ENCODE peak calls at places on chromosomes 11 and 22, in seven cellular contexts. One of them, this sample, is unnamed.

GRCh38 chr22:50306753-50307749 is at the start of gene PLXNB2:
- DNase-seq in A172: no peak
- DNase-seq in activated T-cell treated with anti-CD3 and anti-CD28 coated beads, Interleukin-2, amount 50 U/mL, for 72 hours: peak; percentile 39
- DNase-seq in neural crest cell: peak; percentile 64
- DNase-seq in choroid plexus epithelial cell: peak; percentile 83
- DNase-seq in GM06990: peak; percentile 87
- DNase-seq in MM.1S: peak; percentile 79
- DNase-seq in this sample: no peak

GRCh38 chr11:540583-541432 is 3.5 kb downstream of the LRRC56 start:
- DNase-seq in neural crest cell: no peak
- DNase-seq in A172: no peak
- DNase-seq in activated T-cell treated with anti-CD3 and anti-CD28 coated beads, Interleukin-2, amount 50 U/mL, for 72 hours: no peak
- DNase-seq in GM06990: no peak
- DNase-seq in MM.1S: no peak
- DNase-seq in choroid plexus epithelial cell: no peak
- DNase-seq in this sample: no peak

GRCh38 chr11:6413791-6414231 is 5.1 kb downstream of the APBB1 start:
- DNase-seq in A172: no peak
- DNase-seq in activated T-cell treated with anti-CD3 and anti-CD28 coated beads, Interleukin-2, amount 50 U/mL, for 72 hours: peak; percentile 73
- DNase-seq in GM06990: no peak
- DNase-seq in MM.1S: no peak
- DNase-seq in choroid plexus epithelial cell: no peak
- DNase-seq in neural crest cell: no peak
- DNase-seq in this sample: peak; percentile 61

GRCh38 chr11:33701831-33702230 is 1.2 kb upstream of the C11orf91 start:
- DNase-seq in GM06990: no peak
- DNase-seq in A172: peak; percentile 69
- DNase-seq in neural crest cell: no peak
- DNase-seq in MM.1S: no peak
- DNase-seq in choroid plexus epithelial cell: peak; percentile 84
- DNase-seq in activated T-cell treated with anti-CD3 and anti-CD28 coated beads, Interleukin-2, amount 50 U/mL, for 72 hours: no peak
- DNase-seq in this sample: no peak

GRCh38 chr11:75474240-75474639 is 41.2 kb upstream of the KLHL35 start:
- DNase-seq in choroid plexus epithelial cell: no peak
- DNase-seq in GM06990: peak; percentile 25
- DNase-seq in activated T-cell treated with anti-CD3 and anti-CD28 coated beads, Interleukin-2, amount 50 U/mL, for 72 hours: no peak
- DNase-seq in neural crest cell: no peak
- DNase-seq in MM.1S: no peak
- DNase-seq in A172: peak; percentile 27
- DNase-seq in this sample: no peak

GRCh38 chr22:36577019-36577418 is 48.1 kb upstream of the EIF3D start:
- DNase-seq in GM06990: no peak
- DNase-seq in activated T-cell treated with anti-CD3 and anti-CD28 coated beads, Interleukin-2, amount 50 U/mL, for 72 hours: no peak
- DNase-seq in MM.1S: no peak
- DNase-seq in A172: peak; percentile 89
- DNase-seq in choroid plexus epithelial cell: peak; percentile 93
- DNase-seq in neural crest cell: no peak
- DNase-seq in this sample: no peak

GRCh38 chr11:117022526-117022925 is 75.7 kb downstream of the SIK3 start:
- DNase-seq in A172: no peak
- DNase-seq in choroid plexus epithelial cell: no peak
- DNase-seq in neural crest cell: no peak
- DNase-seq in GM06990: peak; percentile 56
- DNase-seq in MM.1S: no peak
- DNase-seq in activated T-cell treated with anti-CD3 and anti-CD28 coated beads, Interleukin-2, amount 50 U/mL, for 72 hours: peak; percentile 39
- DNase-seq in this sample: peak; percentile 36

GRCh38 chr22:24146190-24146616 is 35.1 kb upstream of the SUSD2 start:
- DNase-seq in neural crest cell: no peak
- DNase-seq in MM.1S: peak; percentile 84
- DNase-seq in GM06990: no peak
- DNase-seq in choroid plexus epithelial cell: peak; percentile 87
- DNase-seq in A172: peak; percentile 53
- DNase-seq in activated T-cell treated with anti-CD3 and anti-CD28 coated beads, Interleukin-2, amount 50 U/mL, for 72 hours: no peak
- DNase-seq in this sample: no peak

GRCh38 chr11:61059260-61059752 is 43.0 kb upstream of the CD5 start:
- DNase-seq in A172: no peak
- DNase-seq in MM.1S: no peak
- DNase-seq in activated T-cell treated with anti-CD3 and anti-CD28 coated beads, Interleukin-2, amount 50 U/mL, for 72 hours: no peak
- DNase-seq in choroid plexus epithelial cell: no peak
- DNase-seq in neural crest cell: no peak
- DNase-seq in GM06990: no peak
- DNase-seq in this sample: no peak

This sample was measured in stimulated activated naive CD8-positive, alpha-beta T cell treated with anti-CD3 and anti-CD28 coated beads, Interleukin-15, amount 100 ng/mL, for 72 hours.